ENCODE peak calls at places on chromosome 2, in six cellular contexts. E is myocyte, Y is tibial artery, V is left colon, S is HTR-8/SVneo, T is left lobe of liver. M is an unnamed sample.

GRCh38 chr2:148876589-148877402 is 1.8 kb downstream of the KIF5C start:
- DNase-seq in V (peak; percentile 16), Y (peak; percentile 66), T (no peak), S (no peak), E (no peak), M (peak; percentile 22)

GRCh38 chr2:109376796-109377495 is 236.8 kb downstream of the SEPTIN10 start:
- DNase-seq in Y (no peak), V (no peak), T (peak; percentile 35), S (no peak), E (no peak), M (no peak)

GRCh38 chr2:231992888-231993287 is 31.4 kb downstream of the DIS3L2 start:
- DNase-seq in S (no peak), T (no peak), E (no peak), Y (no peak), V (no peak), M (no peak)

GRCh38 chr2:164737612-164738081 is 104.0 kb downstream of the COBLL1 start:
- DNase-seq in Y (no peak), E (peak; percentile 78), V (peak; percentile 62), T (peak; percentile 71), S (peak; percentile 51), M (peak; percentile 13)

GRCh38 chr2:117944816-117945215 is 69.1 kb downstream of the CCDC93 start:
- DNase-seq in E (no peak), T (no peak), V (no peak), Y (no peak), S (no peak), M (no peak)

GRCh38 chr2:64841462-64841861 is 147.7 kb upstream of the SLC1A4 start:
- DNase-seq in Y (no peak), E (no peak), S (no peak), T (no peak), V (no peak), M (no peak)

GRCh38 chr2:15799432-15799827 is 140.9 kb upstream of the MYCN start:
- DNase-seq in V (no peak), E (no peak), Y (no peak), S (no peak), T (no peak), M (no peak)

GRCh38 chr2:112846056-112846455 is 9.5 kb upstream of the IL1B start:
- DNase-seq in V (no peak), Y (no peak), T (no peak), S (no peak), E (no peak), M (no peak)

GRCh38 chr2:102313950-102314349 is 2.6 kb downstream of the IL1RL1 start:
- DNase-seq in Y (no peak), E (no peak), V (no peak), S (no peak), T (no peak), M (no peak)

GRCh38 chr2:1773883-1774282 is 29.6 kb upstream of the PXDN start:
- DNase-seq in T (no peak), Y (peak; percentile 5), S (no peak), E (no peak), V (no peak), M (no peak)

GRCh38 chr2:205752924-205753323 is 70.6 kb downstream of the NRP2 start:
- DNase-seq in S (no peak), E (peak; percentile 96), V (no peak), T (no peak), Y (no peak), M (no peak)

GRCh38 chr2:25388491-25388890 is 46.8 kb upstream of the DNMT3A start:
- DNase-seq in V (no peak), Y (peak; percentile 3), S (no peak), T (peak; percentile 10), E (no peak), M (no peak)

GRCh38 chr2:42030196-42030759 is 17.5 kb upstream of the PKDCC start:
- DNase-seq in E (no peak), S (no peak), V (no peak), T (no peak), Y (no peak), M (no peak)

GRCh38 chr2:33467413-33467812 is 9.0 kb upstream of the RASGRP3 start:
- DNase-seq in T (no peak), V (no peak), E (no peak), Y (no peak), S (no peak), M (no peak)

GRCh38 chr2:169073211-169073971 is 4.0 kb downstream of the DHRS9 start:
- DNase-seq in S (no peak), Y (no peak), E (no peak), V (no peak), T (no peak), M (no peak)

GRCh38 chr2:189217546-189217945 is 38.0 kb upstream of the COL5A2 start:
- DNase-seq in S (no peak), T (no peak), E (peak; percentile 48), V (no peak), Y (no peak), M (no peak)

GRCh38 chr2:170088776-170089175 is 89.2 kb upstream of the MYO3B start:
- DNase-seq in V (no peak), T (no peak), S (no peak), E (peak; percentile 64), Y (no peak), M (no peak)

GRCh38 chr2:39858681-39859080 is 79.6 kb upstream of the THUMPD2 start:
- DNase-seq in E (no peak), S (no peak), Y (no peak), T (no peak), V (no peak), M (no peak)

GRCh38 chr2:62765619-62766376 is 60.3 kb downstream of the EHBP1 start:
- DNase-seq in S (no peak), E (no peak), T (no peak), Y (no peak), V (no peak), M (no peak)

GRCh38 chr2:47043891-47044239 is 111.2 kb downstream of the STPG4 start:
- DNase-seq in E (no peak), S (no peak), V (no peak), Y (no peak), T (no peak), M (no peak)

GRCh38 chr2:97718051-97718882 is 4.9 kb downstream of the ZAP70 start:
- DNase-seq in T (no peak), S (no peak), E (no peak), V (peak; percentile 50), Y (peak; percentile 49), M (no peak)

GRCh38 chr2:102116675-102117471 is 25.7 kb upstream of the IL1R1 start:
- DNase-seq in V (no peak), S (no peak), Y (no peak), T (no peak), E (no peak), M (no peak)

GRCh38 chr2:38093503-38093902 is 17.6 kb upstream of the CYP1B1 start:
- DNase-seq in T (no peak), V (no peak), S (no peak), E (no peak), Y (no peak), M (no peak)